ENCODE peak calls at places on chromosomes 2 and 18, in ten cellular contexts. Y is mesendoderm; M is GM03348; T is stimulated activated CD8-positive, alpha-beta memory T cell treated with anti-CD3 and anti-CD28 coated beads, Interleukin-15, amount 100 ng/mL, for 24 hours; J is anterior cingulate cortex; E is H7; H is WTC11; Q is vagina; V is SIG-M5; G is Right ventricle myocardium inferior. F is an unnamed sample.

GRCh38 chr2:10119601-10120157 is 2.9 kb upstream of the RRM2 start:
- DNase-seq in T (no peak), M (no peak), J (no peak), V (no peak), Y (no peak), H (no peak), G (no peak), E (no peak), Q (no peak), F (no peak)

GRCh38 chr2:240468300-240469238 is 33.1 kb downstream of the GPC1 start:
- DNase-seq in T (no peak), J (no peak), Q (peak), M (no peak), V (no peak), Y (no peak), H (peak), G (peak), E (peak), F (no peak)

GRCh38 chr2:1658394-1659151 is 85.7 kb downstream of the PXDN start:
- DNase-seq in Y (no peak), J (no peak), E (no peak), H (no peak), M (no peak), G (no peak), Q (no peak), V (no peak), T (no peak), F (no peak)

GRCh38 chr2:46065152-46065551 is 232.1 kb upstream of the EPAS1 start:
- DNase-seq in Y (no peak), T (no peak), M (no peak), H (no peak), J (no peak), Q (no peak), E (no peak), G (no peak), V (no peak), F (no peak)

GRCh38 chr2:94987074-94988020 is 38.2 kb upstream of the MAL start:
- DNase-seq in E (no peak), J (no peak), Q (peak), M (no peak), Y (no peak), T (no peak), G (no peak), V (no peak), H (no peak), F (peak)

GRCh38 chr2:74063486-74063885 is 78.8 kb downstream of the TET3 start:
- DNase-seq in M (no peak), H (no peak), J (no peak), Y (no peak), Q (no peak), G (no peak), E (no peak), T (no peak), V (no peak), F (no peak)

GRCh38 chr2:23760746-23761145 is 166.2 kb downstream of the ATAD2B start:
- DNase-seq in V (no peak), Q (no peak), Y (peak), G (no peak), J (no peak), E (no peak), M (peak), H (no peak), T (no peak), F (no peak)

GRCh38 chr2:122191331-122191730 is 435.9 kb downstream of the TSN start:
- DNase-seq in H (peak), V (no peak), J (no peak), E (peak), Q (no peak), M (peak), G (no peak), Y (peak), T (no peak), F (no peak)

GRCh38 chr18:23270999-23271680 is 135.9 kb downstream of the CABLES1 start:
- DNase-seq in M (peak), T (no peak), E (no peak), H (no peak), Q (no peak), J (no peak), G (no peak), Y (no peak), V (no peak), F (no peak)